ENCODE peak calls at places on chromosomes 7 and 10, in six cellular contexts. T is breast epithelium, L is astrocyte of the cerebellum, R is type B pancreatic cell, V is A549, P is lung. B is an unnamed sample.

GRCh38 chr7:94297397-94297838 is 97.3 kb upstream of the COL1A2 start:
- DNase-seq in T (no peak), L (peak), R (no peak), V (no peak), P (peak), B (peak)

GRCh38 chr10:132492323-132493035 is 45.1 kb upstream of the INPP5A start:
- DNase-seq in T (no peak), L (no peak), R (no peak), V (no peak), P (no peak), B (peak)

GRCh38 chr10:75201793-75202307 is 8.7 kb upstream of the VDAC2 start:
- DNase-seq in T (no peak), L (no peak), R (no peak), V (no peak), P (no peak), B (no peak)

GRCh38 chr10:120715214-120715613 is 135.9 kb upstream of the WDR11 start:
- DNase-seq in T (no peak), L (no peak), R (no peak), V (no peak), P (no peak), B (no peak)

GRCh38 chr10:79295593-79295992 is 51.7 kb upstream of the PPIF start:
- DNase-seq in T (no peak), L (no peak), R (no peak), V (no peak), P (peak), B (no peak)

GRCh38 chr7:24948739-24949138 is 31.2 kb downstream of the OSBPL3 start:
- DNase-seq in T (no peak), L (no peak), R (no peak), V (no peak), P (no peak), B (no peak)

GRCh38 chr10:8056891-8057331 is 2.4 kb downstream of the GATA3 start:
- DNase-seq in T (no peak), L (no peak), R (no peak), V (no peak), P (no peak), B (no peak)

GRCh38 chr7:33038639-33039038 is 23.9 kb downstream of the NT5C3A start:
- DNase-seq in T (no peak), L (no peak), R (no peak), V (no peak), P (no peak), B (no peak)

GRCh38 chr10:3787816-3788215 is 2.8 kb upstream of the KLF6 start:
- DNase-seq in T (no peak), L (no peak), R (no peak), V (no peak), P (no peak), B (no peak)

GRCh38 chr10:6351540-6351939 is 148.8 kb downstream of the PFKFB3 start:
- DNase-seq in T (no peak), L (no peak), R (no peak), V (no peak), P (no peak), B (no peak)

GRCh38 chr7:133912916-133913697 is 214.0 kb upstream of the LRGUK start:
- DNase-seq in T (no peak), L (peak), R (no peak), V (no peak), P (no peak), B (no peak)

GRCh38 chr7:69599211-69599878 is 1.1 kb downstream of the AUTS2 start:
- DNase-seq in T (no peak), L (no peak), R (peak), V (peak), P (no peak), B (no peak)

GRCh38 chr10:86367339-86367951 is 850 bp upstream of the GRID1 start:
- DNase-seq in T (no peak), L (no peak), R (no peak), V (no peak), P (no peak), B (peak)

GRCh38 chr10:69660296-69660695 is 30.2 kb downstream of the FAM241B start:
- DNase-seq in T (no peak), L (no peak), R (no peak), V (no peak), P (no peak), B (no peak)

GRCh38 chr7:192035-192649 is at the start of gene FAM20C:
- DNase-seq in T (peak), L (peak), R (no peak), V (peak), P (peak), B (peak)

GRCh38 chr10:71354771-71355170 is 35.7 kb downstream of the SLC29A3 start:
- DNase-seq in T (no peak), L (no peak), R (no peak), V (no peak), P (no peak), B (no peak)

GRCh38 chr7:104960741-104961479 is 53.1 kb upstream of the KMT2E start:
- DNase-seq in T (no peak), L (no peak), R (no peak), V (no peak), P (no peak), B (no peak)

GRCh38 chr10:28012990-28013389 is 14.1 kb upstream of the ODAD2 start:
- DNase-seq in T (no peak), L (no peak), R (no peak), V (no peak), P (no peak), B (no peak)

GRCh38 chr7:107559864-107560263 is 3.9 kb downstream of the COG5 start:
- DNase-seq in T (no peak), L (no peak), R (no peak), V (no peak), P (no peak), B (no peak)

GRCh38 chr10:15035385-15036301 is 8.1 kb upstream of the OLAH start:
- DNase-seq in T (no peak), L (peak), R (no peak), V (no peak), P (peak), B (no peak)

GRCh38 chr7:121431996-121432395 is 35.9 kb upstream of the FAM3C start:
- DNase-seq in T (no peak), L (no peak), R (no peak), V (no peak), P (no peak), B (no peak)

GRCh38 chr10:807958-808353 is 118.5 kb upstream of the DIP2C start:
- DNase-seq in T (no peak), L (no peak), R (no peak), V (no peak), P (no peak), B (no peak)

GRCh38 chr7:115230882-115231508 is 309.1 kb downstream of the MDFIC start:
- DNase-seq in T (no peak), L (peak), R (no peak), V (peak), P (peak), B (no peak)

GRCh38 chr7:148914208-148914777 is 30.2 kb upstream of the EZH2 start:
- DNase-seq in T (no peak), L (peak), R (no peak), V (peak), P (no peak), B (no peak)

GRCh38 chr7:74417419-74417971 is 36.2 kb upstream of the GTF2IRD1 start:
- DNase-seq in T (peak), L (peak), R (peak), V (peak), P (peak), B (peak)

GRCh38 chr7:47896809-47897423 is 51.4 kb downstream of the PKD1L1 start:
- DNase-seq in T (no peak), L (no peak), R (no peak), V (no peak), P (no peak), B (no peak)

GRCh38 chr10:14554091-14554842 is 220.4 kb downstream of the FAM107B start:
- DNase-seq in T (no peak), L (no peak), R (no peak), V (no peak), P (no peak), B (no peak)

GRCh38 chr10:62231371-62231770 is 37.3 kb downstream of the RTKN2 start:
- DNase-seq in T (no peak), L (peak), R (no peak), V (no peak), P (no peak), B (no peak)

GRCh38 chr7:37833107-37833817 is 15.1 kb upstream of the NME8 start:
- DNase-seq in T (no peak), L (peak), R (no peak), V (peak), P (peak), B (peak)

GRCh38 chr7:132575987-132576722 is at the start of gene PLXNA4:
- DNase-seq in T (no peak), L (no peak), R (no peak), V (no peak), P (no peak), B (no peak)

GRCh38 chr10:98141484-98142073 is 7.1 kb downstream of the R3HCC1L start:
- DNase-seq in T (no peak), L (no peak), R (no peak), V (no peak), P (no peak), B (no peak)

GRCh38 chr10:72694476-72695369 is 2.8 kb downstream of the MCU start:
- DNase-seq in T (no peak), L (no peak), R (no peak), V (peak), P (no peak), B (no peak)

GRCh38 chr10:85224366-85224960 is 896.1 kb downstream of the CCSER2 start:
- DNase-seq in T (no peak), L (no peak), R (no peak), V (no peak), P (no peak), B (no peak)

GRCh38 chr10:129466703-129467345 is at the start of gene MGMT:
- DNase-seq in T (peak), L (peak), R (peak), V (peak), P (peak), B (peak)

GRCh38 chr7:134706468-134706867 is 59.8 kb downstream of the BPGM start:
- DNase-seq in T (no peak), L (no peak), R (no peak), V (no peak), P (no peak), B (no peak)

GRCh38 chr10:28125701-28126100 is 126.8 kb upstream of the ODAD2 start:
- DNase-seq in T (no peak), L (peak), R (no peak), V (no peak), P (no peak), B (no peak)

GRCh38 chr7:149868638-149869290 is 5.0 kb upstream of the ATP6V0E2 start:
- DNase-seq in T (no peak), L (no peak), R (no peak), V (no peak), P (no peak), B (no peak)

DNA sequence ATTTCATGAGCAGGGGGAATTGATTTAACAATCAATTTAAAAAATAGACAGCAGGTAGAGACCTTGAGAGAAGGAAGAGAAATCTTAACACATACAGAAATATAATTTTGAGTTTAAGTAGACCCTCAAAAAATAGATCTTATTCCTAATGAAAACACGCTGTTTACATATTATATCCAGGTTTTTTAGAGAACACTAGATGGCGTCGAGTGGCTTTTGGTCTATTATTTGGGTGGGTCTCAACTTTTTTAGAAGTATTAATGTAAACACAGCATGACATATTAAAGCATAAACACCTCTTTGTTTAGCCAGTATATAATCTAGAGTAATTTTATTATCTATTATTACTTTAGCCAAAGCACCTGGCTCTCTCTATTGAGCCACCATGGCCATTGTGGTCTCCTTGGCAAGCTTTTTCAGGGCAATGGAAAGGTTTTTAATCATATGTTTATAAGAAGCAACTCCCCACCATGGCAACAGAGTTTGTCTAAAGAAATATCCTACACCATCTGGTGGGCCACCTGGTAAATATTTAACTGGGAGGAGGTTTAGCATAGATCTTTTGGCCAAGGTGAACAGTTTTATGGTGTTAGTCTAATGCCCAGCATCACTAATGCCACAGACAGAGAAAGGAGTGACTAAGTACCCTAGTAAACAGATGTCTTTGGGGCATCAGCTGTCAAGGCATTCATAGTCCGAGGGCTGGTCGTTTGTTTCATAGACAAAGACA is 59.7 kb upstream of the PRSS1 start:
- DNase-seq in T (no peak), L (no peak), R (no peak), V (no peak), P (no peak), B (no peak)
- TF ChIP-seq CTCF in T (no peak), L (peak), R (peak), V (peak), P (no peak), B (no peak)

DNA sequence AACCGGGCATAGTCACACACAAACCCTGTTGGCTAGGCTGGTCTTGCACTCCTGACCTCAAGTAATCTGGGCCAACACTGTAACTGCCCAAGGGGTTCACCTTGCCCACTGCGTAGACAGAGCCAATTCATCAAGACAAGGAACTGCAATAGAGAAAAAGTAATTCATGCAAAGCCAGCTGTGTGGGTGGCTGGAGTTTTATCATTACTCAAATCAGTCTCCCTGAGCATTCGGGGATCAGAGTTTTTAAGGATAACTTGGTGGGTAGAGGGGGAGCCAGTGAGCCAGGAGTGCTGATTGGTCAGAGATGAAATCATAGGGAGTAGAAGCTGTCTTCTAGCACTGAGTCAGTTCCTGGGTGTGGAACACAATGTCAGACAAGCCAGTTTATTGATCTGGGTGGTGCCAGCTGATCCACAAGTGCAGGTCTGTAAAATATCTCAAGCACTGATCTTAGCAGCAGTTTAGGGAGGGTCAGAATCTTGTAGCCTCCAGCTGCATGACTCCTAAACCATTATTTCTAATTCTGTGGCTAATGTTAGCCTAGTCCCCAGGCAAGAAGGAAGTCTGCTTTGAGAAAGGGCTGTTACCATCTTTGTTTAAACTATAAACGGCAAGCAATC is 15.6 kb upstream of the FXYD4 start:
- DNase-seq in T (no peak), L (no peak), R (no peak), V (no peak), P (no peak), B (no peak)
- TF ChIP-seq CTCF in T (no peak), L (no peak), R (no peak), V (no peak), P (no peak), B (no peak)

DNA sequence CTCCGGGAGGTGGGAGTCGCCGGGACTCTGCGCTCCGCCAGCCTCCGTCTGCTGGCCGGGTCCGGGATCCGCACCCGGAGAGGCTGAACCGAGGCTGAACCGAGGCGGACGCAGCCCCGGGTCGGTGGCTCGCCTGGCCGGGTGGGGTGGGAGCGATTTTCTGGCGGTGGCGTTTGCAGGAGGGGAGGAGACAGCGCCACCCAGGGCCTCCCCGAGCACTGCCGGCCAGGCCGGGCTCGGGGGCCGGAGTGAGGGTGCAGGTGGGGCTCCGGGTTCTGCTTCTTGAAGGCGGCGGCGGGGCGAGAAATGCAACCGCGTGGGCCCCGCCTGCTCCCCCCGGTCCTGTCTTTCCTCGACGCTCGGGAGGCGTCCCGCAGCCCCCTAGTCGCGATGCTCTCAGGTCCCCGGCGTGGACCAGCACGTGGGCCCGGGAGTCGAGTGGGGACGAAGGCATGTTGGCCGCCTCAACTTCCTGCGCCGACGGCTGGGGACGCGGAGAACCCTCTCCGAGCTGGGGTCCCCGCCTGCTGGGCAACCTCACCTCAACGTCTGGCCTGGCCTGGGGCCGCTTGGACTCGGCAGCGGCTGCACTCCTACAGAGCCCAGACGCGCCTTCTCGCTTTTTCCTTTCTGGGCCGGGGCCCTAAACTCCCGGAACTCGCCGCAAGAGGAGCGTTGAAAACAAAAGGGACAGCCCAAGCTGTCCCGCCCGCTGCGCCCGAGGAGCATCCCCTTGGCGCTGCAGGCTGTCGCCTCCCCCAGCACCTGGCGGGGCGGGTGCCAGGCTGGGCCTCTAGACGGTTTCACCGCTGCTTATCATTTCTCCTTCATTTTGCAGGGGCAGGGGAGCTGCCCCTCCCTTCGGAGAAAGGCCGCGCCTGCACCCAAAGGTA is 25.2 kb upstream of the VAX1 start:
- DNase-seq in T (no peak), L (no peak), R (no peak), V (peak), P (no peak), B (no peak)
- TF ChIP-seq CTCF in T (no peak), L (no peak), R (peak), V (peak), P (no peak), B (no peak)

DNA sequence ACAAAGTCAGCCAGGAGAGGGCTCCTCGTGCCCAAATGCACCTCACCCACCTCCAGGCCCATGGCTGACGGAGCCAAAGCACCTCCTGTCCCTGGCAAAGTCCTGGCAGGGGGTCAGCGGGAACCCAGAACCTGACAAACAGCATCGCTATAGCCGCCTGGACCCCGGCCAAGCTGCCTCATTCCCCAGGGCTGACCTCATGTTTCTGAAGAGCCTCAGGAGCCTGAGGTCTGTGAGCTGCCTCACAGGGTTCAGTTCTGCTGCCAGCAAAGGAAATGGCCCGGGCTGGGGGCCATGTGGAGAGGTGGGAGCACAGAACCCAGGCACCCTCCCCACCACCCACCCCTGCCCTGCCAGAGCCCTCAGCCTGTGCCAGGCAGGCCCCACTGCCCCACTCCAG is 4.2 kb upstream of the NANOS1 start:
- DNase-seq in T (peak), L (peak), R (peak), V (no peak), P (peak), B (no peak)
- TF ChIP-seq CTCF in T (no peak), L (no peak), R (no peak), V (no peak), P (no peak), B (no peak)

GRCh38 chr10:21169271-21169670 is 272.2 kb upstream of the NEBL start:
- DNase-seq in T (no peak), L (no peak), R (no peak), V (no peak), P (no peak), B (no peak)

GRCh38 chr10:21170216-21170615 is 273.1 kb upstream of the NEBL start:
- DNase-seq in T (no peak), L (no peak), R (no peak), V (no peak), P (no peak), B (no peak)

GRCh38 chr10:21172774-21173432 is 275.8 kb upstream of the NEBL start:
- DNase-seq in T (peak), L (no peak), R (no peak), V (peak), P (no peak), B (no peak)

GRCh38 chr10:21171936-21172773 is 275.0 kb upstream of the NEBL start:
- DNase-seq in T (peak), L (no peak), R (no peak), V (no peak), P (no peak), B (no peak)

DNA sequence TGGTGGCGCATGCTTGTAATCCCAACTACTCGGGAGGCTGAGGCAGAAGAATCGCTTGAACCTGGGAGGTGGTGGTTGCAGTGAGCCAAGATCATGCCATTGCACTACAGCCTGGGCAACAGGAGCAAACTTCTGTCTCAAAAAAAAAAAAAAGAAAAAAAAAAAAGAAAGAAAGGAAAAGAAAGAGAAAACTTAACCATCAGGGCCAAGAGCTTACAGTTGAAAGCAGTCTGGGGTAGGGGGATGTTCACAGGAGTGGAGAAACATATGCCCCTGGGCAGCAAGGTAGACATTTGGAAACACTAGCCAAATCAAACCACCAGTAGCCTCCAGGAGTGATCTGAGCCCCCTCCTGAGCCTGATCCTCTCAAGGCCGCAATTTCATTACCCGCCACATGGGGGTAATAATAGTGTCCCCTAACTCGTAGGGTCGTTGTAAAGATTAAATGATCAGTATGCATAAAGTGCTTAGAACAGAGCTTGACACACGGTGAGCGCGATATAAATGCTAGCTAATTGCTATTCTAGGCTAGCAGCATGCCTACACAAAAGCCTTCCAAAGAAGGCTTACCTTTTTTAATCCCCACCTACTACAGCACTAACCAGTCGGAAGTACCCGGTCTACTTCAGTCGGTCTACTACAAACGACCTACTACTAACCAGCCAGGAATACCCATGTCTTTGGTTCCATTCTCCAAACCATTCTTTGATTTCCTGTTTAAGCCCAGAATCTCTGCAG is 274.3 kb upstream of the NEBL start:
- DNase-seq in T (no peak), L (no peak), R (no peak), V (peak), P (no peak), B (no peak)
- TF ChIP-seq CTCF in T (no peak), L (peak), R (peak), V (no peak), P (no peak), B (no peak)

B was measured in tibial nerve.